ENCODE peak calls at places on chromosome 16, in six cellular contexts. One of them, this sample, is unnamed.

GRCh38 chr16:65655802-65656201 is 533.9 kb upstream of the CDH11 start:
- DNase-seq in HCT116: no peak
- DNase-seq in ELF-1: peak; percentile 54
- DNase-seq in WTC11: no peak
- DNase-seq in stimulated activated CD4-positive, alpha-beta T cell treated with anti-CD3 and anti-CD28 coated beads, Interleukin-2, amount 100 ng/mL, for 24 hours: no peak
- DNase-seq in activated effector memory CD4-positive, alpha-beta T cell treated with anti-CD3 and anti-CD28 coated beads, Interleukin-2, amount 50 U/mL, for 16 hours: no peak
- DNase-seq in this sample: peak; percentile 41

GRCh38 chr16:72021043-72021442 is 12.5 kb downstream of the DHODH start:
- DNase-seq in HCT116: no peak
- DNase-seq in ELF-1: peak; percentile 44
- DNase-seq in WTC11: peak; percentile 80
- DNase-seq in stimulated activated CD4-positive, alpha-beta T cell treated with anti-CD3 and anti-CD28 coated beads, Interleukin-2, amount 100 ng/mL, for 24 hours: no peak
- DNase-seq in activated effector memory CD4-positive, alpha-beta T cell treated with anti-CD3 and anti-CD28 coated beads, Interleukin-2, amount 50 U/mL, for 16 hours: peak; percentile 53
- DNase-seq in this sample: peak; percentile 65

GRCh38 chr16:89913408-89914387 is 5.0 kb upstream of the MC1R start:
- DNase-seq in HCT116: no peak
- DNase-seq in ELF-1: no peak
- DNase-seq in WTC11: no peak
- DNase-seq in stimulated activated CD4-positive, alpha-beta T cell treated with anti-CD3 and anti-CD28 coated beads, Interleukin-2, amount 100 ng/mL, for 24 hours: no peak
- DNase-seq in activated effector memory CD4-positive, alpha-beta T cell treated with anti-CD3 and anti-CD28 coated beads, Interleukin-2, amount 50 U/mL, for 16 hours: no peak
- DNase-seq in this sample: no peak

GRCh38 chr16:89923640-89924297 is 627 bp downstream of the TUBB3 start:
- DNase-seq in HCT116: no peak
- DNase-seq in ELF-1: peak; percentile 64
- DNase-seq in WTC11: peak; percentile 64
- DNase-seq in stimulated activated CD4-positive, alpha-beta T cell treated with anti-CD3 and anti-CD28 coated beads, Interleukin-2, amount 100 ng/mL, for 24 hours: no peak
- DNase-seq in activated effector memory CD4-positive, alpha-beta T cell treated with anti-CD3 and anti-CD28 coated beads, Interleukin-2, amount 50 U/mL, for 16 hours: no peak
- DNase-seq in this sample: peak; percentile 75

GRCh38 chr16:50688083-50688482 is 5.3 kb upstream of the NOD2 start:
- DNase-seq in HCT116: no peak
- DNase-seq in ELF-1: peak; percentile 58
- DNase-seq in WTC11: no peak
- DNase-seq in stimulated activated CD4-positive, alpha-beta T cell treated with anti-CD3 and anti-CD28 coated beads, Interleukin-2, amount 100 ng/mL, for 24 hours: no peak
- DNase-seq in activated effector memory CD4-positive, alpha-beta T cell treated with anti-CD3 and anti-CD28 coated beads, Interleukin-2, amount 50 U/mL, for 16 hours: no peak
- DNase-seq in this sample: no peak

GRCh38 chr16:24771779-24772157 is 42.3 kb downstream of the TNRC6A start:
- DNase-seq in HCT116: no peak
- DNase-seq in ELF-1: no peak
- DNase-seq in WTC11: no peak
- DNase-seq in stimulated activated CD4-positive, alpha-beta T cell treated with anti-CD3 and anti-CD28 coated beads, Interleukin-2, amount 100 ng/mL, for 24 hours: no peak
- DNase-seq in activated effector memory CD4-positive, alpha-beta T cell treated with anti-CD3 and anti-CD28 coated beads, Interleukin-2, amount 50 U/mL, for 16 hours: no peak
- DNase-seq in this sample: no peak

GRCh38 chr16:85523602-85524364 is 89.3 kb upstream of the GSE1 start:
- DNase-seq in HCT116: no peak
- DNase-seq in ELF-1: peak; percentile 89
- DNase-seq in WTC11: peak; percentile 70
- DNase-seq in stimulated activated CD4-positive, alpha-beta T cell treated with anti-CD3 and anti-CD28 coated beads, Interleukin-2, amount 100 ng/mL, for 24 hours: no peak
- DNase-seq in activated effector memory CD4-positive, alpha-beta T cell treated with anti-CD3 and anti-CD28 coated beads, Interleukin-2, amount 50 U/mL, for 16 hours: no peak
- DNase-seq in this sample: peak; percentile 46

GRCh38 chr16:11391576-11391975 is 46.3 kb downstream of the RMI2 start:
- DNase-seq in HCT116: no peak
- DNase-seq in ELF-1: peak; percentile 64
- DNase-seq in WTC11: peak; percentile 45
- DNase-seq in stimulated activated CD4-positive, alpha-beta T cell treated with anti-CD3 and anti-CD28 coated beads, Interleukin-2, amount 100 ng/mL, for 24 hours: no peak
- DNase-seq in activated effector memory CD4-positive, alpha-beta T cell treated with anti-CD3 and anti-CD28 coated beads, Interleukin-2, amount 50 U/mL, for 16 hours: no peak
- DNase-seq in this sample: no peak

GRCh38 chr16:84735846-84736586 is 36.2 kb downstream of the USP10 start:
- DNase-seq in HCT116: no peak
- DNase-seq in ELF-1: no peak
- DNase-seq in WTC11: no peak
- DNase-seq in stimulated activated CD4-positive, alpha-beta T cell treated with anti-CD3 and anti-CD28 coated beads, Interleukin-2, amount 100 ng/mL, for 24 hours: no peak
- DNase-seq in activated effector memory CD4-positive, alpha-beta T cell treated with anti-CD3 and anti-CD28 coated beads, Interleukin-2, amount 50 U/mL, for 16 hours: peak; percentile 78
- DNase-seq in this sample: no peak

GRCh38 chr16:68488559-68488958 is 40.3 kb upstream of the SMPD3 start:
- DNase-seq in HCT116: no peak
- DNase-seq in ELF-1: no peak
- DNase-seq in WTC11: no peak
- DNase-seq in stimulated activated CD4-positive, alpha-beta T cell treated with anti-CD3 and anti-CD28 coated beads, Interleukin-2, amount 100 ng/mL, for 24 hours: no peak
- DNase-seq in activated effector memory CD4-positive, alpha-beta T cell treated with anti-CD3 and anti-CD28 coated beads, Interleukin-2, amount 50 U/mL, for 16 hours: no peak
- DNase-seq in this sample: no peak

GRCh38 chr16:55478827-55479559 is at the start of gene MMP2:
- DNase-seq in HCT116: no peak
- DNase-seq in ELF-1: peak; percentile 84
- DNase-seq in WTC11: peak; percentile 80
- DNase-seq in stimulated activated CD4-positive, alpha-beta T cell treated with anti-CD3 and anti-CD28 coated beads, Interleukin-2, amount 100 ng/mL, for 24 hours: no peak
- DNase-seq in activated effector memory CD4-positive, alpha-beta T cell treated with anti-CD3 and anti-CD28 coated beads, Interleukin-2, amount 50 U/mL, for 16 hours: no peak
- DNase-seq in this sample: peak; percentile 91

GRCh38 chr16:76518791-76519190 is 241.6 kb downstream of the CNTNAP4 start:
- DNase-seq in HCT116: no peak
- DNase-seq in ELF-1: peak; percentile 12
- DNase-seq in WTC11: no peak
- DNase-seq in stimulated activated CD4-positive, alpha-beta T cell treated with anti-CD3 and anti-CD28 coated beads, Interleukin-2, amount 100 ng/mL, for 24 hours: no peak
- DNase-seq in activated effector memory CD4-positive, alpha-beta T cell treated with anti-CD3 and anti-CD28 coated beads, Interleukin-2, amount 50 U/mL, for 16 hours: no peak
- DNase-seq in this sample: peak; percentile 49

GRCh38 chr16:52861614-52862022 is 191.1 kb downstream of the CHD9NB start:
- DNase-seq in HCT116: peak; percentile 4
- DNase-seq in ELF-1: peak; percentile 42
- DNase-seq in WTC11: peak; percentile 17
- DNase-seq in stimulated activated CD4-positive, alpha-beta T cell treated with anti-CD3 and anti-CD28 coated beads, Interleukin-2, amount 100 ng/mL, for 24 hours: no peak
- DNase-seq in activated effector memory CD4-positive, alpha-beta T cell treated with anti-CD3 and anti-CD28 coated beads, Interleukin-2, amount 50 U/mL, for 16 hours: no peak
- DNase-seq in this sample: peak; percentile 61

GRCh38 chr16:78443300-78443604 is 343.8 kb downstream of the WWOX start:
- DNase-seq in HCT116: no peak
- DNase-seq in ELF-1: no peak
- DNase-seq in WTC11: no peak
- DNase-seq in stimulated activated CD4-positive, alpha-beta T cell treated with anti-CD3 and anti-CD28 coated beads, Interleukin-2, amount 100 ng/mL, for 24 hours: no peak
- DNase-seq in activated effector memory CD4-positive, alpha-beta T cell treated with anti-CD3 and anti-CD28 coated beads, Interleukin-2, amount 50 U/mL, for 16 hours: no peak
- DNase-seq in this sample: peak; percentile 16

GRCh38 chr16:19228057-19228456 is 57.5 kb upstream of the CLEC19A start:
- DNase-seq in HCT116: no peak
- DNase-seq in ELF-1: no peak
- DNase-seq in WTC11: no peak
- DNase-seq in stimulated activated CD4-positive, alpha-beta T cell treated with anti-CD3 and anti-CD28 coated beads, Interleukin-2, amount 100 ng/mL, for 24 hours: no peak
- DNase-seq in activated effector memory CD4-positive, alpha-beta T cell treated with anti-CD3 and anti-CD28 coated beads, Interleukin-2, amount 50 U/mL, for 16 hours: no peak
- DNase-seq in this sample: no peak

GRCh38 chr16:13982446-13982845 is 62.5 kb downstream of the ERCC4 start:
- DNase-seq in HCT116: no peak
- DNase-seq in ELF-1: no peak
- DNase-seq in WTC11: no peak
- DNase-seq in stimulated activated CD4-positive, alpha-beta T cell treated with anti-CD3 and anti-CD28 coated beads, Interleukin-2, amount 100 ng/mL, for 24 hours: no peak
- DNase-seq in activated effector memory CD4-positive, alpha-beta T cell treated with anti-CD3 and anti-CD28 coated beads, Interleukin-2, amount 50 U/mL, for 16 hours: no peak
- DNase-seq in this sample: no peak

GRCh38 chr16:89697161-89697615 is 4.3 kb downstream of the SPATA2L start:
- DNase-seq in HCT116: no peak
- DNase-seq in ELF-1: no peak
- DNase-seq in WTC11: no peak
- DNase-seq in stimulated activated CD4-positive, alpha-beta T cell treated with anti-CD3 and anti-CD28 coated beads, Interleukin-2, amount 100 ng/mL, for 24 hours: no peak
- DNase-seq in activated effector memory CD4-positive, alpha-beta T cell treated with anti-CD3 and anti-CD28 coated beads, Interleukin-2, amount 50 U/mL, for 16 hours: peak; percentile 59
- DNase-seq in this sample: no peak

GRCh38 chr16:85978291-85978775 is 79.4 kb downstream of the IRF8 start:
- DNase-seq in HCT116: no peak
- DNase-seq in ELF-1: no peak
- DNase-seq in WTC11: no peak
- DNase-seq in stimulated activated CD4-positive, alpha-beta T cell treated with anti-CD3 and anti-CD28 coated beads, Interleukin-2, amount 100 ng/mL, for 24 hours: no peak
- DNase-seq in activated effector memory CD4-positive, alpha-beta T cell treated with anti-CD3 and anti-CD28 coated beads, Interleukin-2, amount 50 U/mL, for 16 hours: no peak
- DNase-seq in this sample: no peak

GRCh38 chr16:83826146-83826913 is 18.6 kb downstream of the HSBP1 start:
- DNase-seq in HCT116: peak; percentile 64
- DNase-seq in ELF-1: peak; percentile 89
- DNase-seq in WTC11: peak; percentile 91
- DNase-seq in stimulated activated CD4-positive, alpha-beta T cell treated with anti-CD3 and anti-CD28 coated beads, Interleukin-2, amount 100 ng/mL, for 24 hours: peak; percentile 85
- DNase-seq in activated effector memory CD4-positive, alpha-beta T cell treated with anti-CD3 and anti-CD28 coated beads, Interleukin-2, amount 50 U/mL, for 16 hours: peak; percentile 93
- DNase-seq in this sample: peak; percentile 86

GRCh38 chr16:82344157-82344556 is 174.1 kb upstream of the MPHOSPH6 start:
- DNase-seq in HCT116: no peak
- DNase-seq in ELF-1: no peak
- DNase-seq in WTC11: peak; percentile 27
- DNase-seq in stimulated activated CD4-positive, alpha-beta T cell treated with anti-CD3 and anti-CD28 coated beads, Interleukin-2, amount 100 ng/mL, for 24 hours: no peak
- DNase-seq in activated effector memory CD4-positive, alpha-beta T cell treated with anti-CD3 and anti-CD28 coated beads, Interleukin-2, amount 50 U/mL, for 16 hours: no peak
- DNase-seq in this sample: peak; percentile 47

GRCh38 chr16:11198817-11199216 is 57.2 kb downstream of the SOCS1 start:
- DNase-seq in HCT116: peak; percentile 70
- DNase-seq in ELF-1: no peak
- DNase-seq in WTC11: no peak
- DNase-seq in stimulated activated CD4-positive, alpha-beta T cell treated with anti-CD3 and anti-CD28 coated beads, Interleukin-2, amount 100 ng/mL, for 24 hours: no peak
- DNase-seq in activated effector memory CD4-positive, alpha-beta T cell treated with anti-CD3 and anti-CD28 coated beads, Interleukin-2, amount 50 U/mL, for 16 hours: no peak
- DNase-seq in this sample: no peak

GRCh38 chr16:89785523-89786155 is 30.8 kb downstream of the FANCA start:
- DNase-seq in HCT116: no peak
- DNase-seq in ELF-1: no peak
- DNase-seq in WTC11: no peak
- DNase-seq in stimulated activated CD4-positive, alpha-beta T cell treated with anti-CD3 and anti-CD28 coated beads, Interleukin-2, amount 100 ng/mL, for 24 hours: no peak
- DNase-seq in activated effector memory CD4-positive, alpha-beta T cell treated with anti-CD3 and anti-CD28 coated beads, Interleukin-2, amount 50 U/mL, for 16 hours: no peak
- DNase-seq in this sample: no peak

GRCh38 chr16:83954577-83955016 is 1.6 kb downstream of the OSGIN1 start:
- DNase-seq in HCT116: peak; percentile 54
- DNase-seq in ELF-1: peak; percentile 65
- DNase-seq in WTC11: no peak
- DNase-seq in stimulated activated CD4-positive, alpha-beta T cell treated with anti-CD3 and anti-CD28 coated beads, Interleukin-2, amount 100 ng/mL, for 24 hours: no peak
- DNase-seq in activated effector memory CD4-positive, alpha-beta T cell treated with anti-CD3 and anti-CD28 coated beads, Interleukin-2, amount 50 U/mL, for 16 hours: no peak
- DNase-seq in this sample: no peak

GRCh38 chr16:11079657-11080187 is 135.4 kb downstream of the CLEC16A start:
- DNase-seq in HCT116: no peak
- DNase-seq in ELF-1: peak; percentile 38
- DNase-seq in WTC11: no peak
- DNase-seq in stimulated activated CD4-positive, alpha-beta T cell treated with anti-CD3 and anti-CD28 coated beads, Interleukin-2, amount 100 ng/mL, for 24 hours: no peak
- DNase-seq in activated effector memory CD4-positive, alpha-beta T cell treated with anti-CD3 and anti-CD28 coated beads, Interleukin-2, amount 50 U/mL, for 16 hours: no peak
- DNase-seq in this sample: no peak

GRCh38 chr16:10688291-10688690 is 6.4 kb downstream of the TEKT5 start:
- DNase-seq in HCT116: no peak
- DNase-seq in ELF-1: no peak
- DNase-seq in WTC11: no peak
- DNase-seq in stimulated activated CD4-positive, alpha-beta T cell treated with anti-CD3 and anti-CD28 coated beads, Interleukin-2, amount 100 ng/mL, for 24 hours: no peak
- DNase-seq in activated effector memory CD4-positive, alpha-beta T cell treated with anti-CD3 and anti-CD28 coated beads, Interleukin-2, amount 50 U/mL, for 16 hours: no peak
- DNase-seq in this sample: no peak

GRCh38 chr16:64089697-64090096 is 1032.2 kb downstream of the CDH11 start:
- DNase-seq in HCT116: no peak
- DNase-seq in ELF-1: peak; percentile 18
- DNase-seq in WTC11: no peak
- DNase-seq in stimulated activated CD4-positive, alpha-beta T cell treated with anti-CD3 and anti-CD28 coated beads, Interleukin-2, amount 100 ng/mL, for 24 hours: no peak
- DNase-seq in activated effector memory CD4-positive, alpha-beta T cell treated with anti-CD3 and anti-CD28 coated beads, Interleukin-2, amount 50 U/mL, for 16 hours: no peak
- DNase-seq in this sample: peak; percentile 66

GRCh38 chr16:31078597-31079341 is 4.5 kb downstream of the ZNF646 start:
- DNase-seq in HCT116: no peak
- DNase-seq in ELF-1: no peak
- DNase-seq in WTC11: no peak
- DNase-seq in stimulated activated CD4-positive, alpha-beta T cell treated with anti-CD3 and anti-CD28 coated beads, Interleukin-2, amount 100 ng/mL, for 24 hours: no peak
- DNase-seq in activated effector memory CD4-positive, alpha-beta T cell treated with anti-CD3 and anti-CD28 coated beads, Interleukin-2, amount 50 U/mL, for 16 hours: no peak
- DNase-seq in this sample: no peak

GRCh38 chr16:1300664-1301476 is 8.6 kb upstream of the UBE2I start:
- DNase-seq in HCT116: no peak
- DNase-seq in ELF-1: peak; percentile 84
- DNase-seq in WTC11: peak; percentile 83
- DNase-seq in stimulated activated CD4-positive, alpha-beta T cell treated with anti-CD3 and anti-CD28 coated beads, Interleukin-2, amount 100 ng/mL, for 24 hours: peak; percentile 81
- DNase-seq in activated effector memory CD4-positive, alpha-beta T cell treated with anti-CD3 and anti-CD28 coated beads, Interleukin-2, amount 50 U/mL, for 16 hours: peak; percentile 90
- DNase-seq in this sample: peak; percentile 84

GRCh38 chr16:84056933-84057332 is 14.3 kb upstream of the SLC38A8 start:
- DNase-seq in HCT116: no peak
- DNase-seq in ELF-1: no peak
- DNase-seq in WTC11: no peak
- DNase-seq in stimulated activated CD4-positive, alpha-beta T cell treated with anti-CD3 and anti-CD28 coated beads, Interleukin-2, amount 100 ng/mL, for 24 hours: no peak
- DNase-seq in activated effector memory CD4-positive, alpha-beta T cell treated with anti-CD3 and anti-CD28 coated beads, Interleukin-2, amount 50 U/mL, for 16 hours: no peak
- DNase-seq in this sample: no peak

GRCh38 chr16:70565053-70565452 is 41.4 kb downstream of the SF3B3 start:
- DNase-seq in HCT116: no peak
- DNase-seq in ELF-1: no peak
- DNase-seq in WTC11: no peak
- DNase-seq in stimulated activated CD4-positive, alpha-beta T cell treated with anti-CD3 and anti-CD28 coated beads, Interleukin-2, amount 100 ng/mL, for 24 hours: no peak
- DNase-seq in activated effector memory CD4-positive, alpha-beta T cell treated with anti-CD3 and anti-CD28 coated beads, Interleukin-2, amount 50 U/mL, for 16 hours: no peak
- DNase-seq in this sample: no peak

GRCh38 chr16:79664407-79664806 is 63.9 kb upstream of the MAF start:
- DNase-seq in HCT116: no peak
- DNase-seq in ELF-1: no peak
- DNase-seq in WTC11: no peak
- DNase-seq in stimulated activated CD4-positive, alpha-beta T cell treated with anti-CD3 and anti-CD28 coated beads, Interleukin-2, amount 100 ng/mL, for 24 hours: no peak
- DNase-seq in activated effector memory CD4-positive, alpha-beta T cell treated with anti-CD3 and anti-CD28 coated beads, Interleukin-2, amount 50 U/mL, for 16 hours: no peak
- DNase-seq in this sample: no peak

GRCh38 chr16:10501016-10501607 is 79.3 kb downstream of the EMP2 start:
- DNase-seq in HCT116: no peak
- DNase-seq in ELF-1: peak; percentile 17
- DNase-seq in WTC11: no peak
- DNase-seq in stimulated activated CD4-positive, alpha-beta T cell treated with anti-CD3 and anti-CD28 coated beads, Interleukin-2, amount 100 ng/mL, for 24 hours: no peak
- DNase-seq in activated effector memory CD4-positive, alpha-beta T cell treated with anti-CD3 and anti-CD28 coated beads, Interleukin-2, amount 50 U/mL, for 16 hours: no peak
- DNase-seq in this sample: no peak

GRCh38 chr16:66746682-66747081 is 4.7 kb downstream of the DYNC1LI2 start:
- DNase-seq in HCT116: no peak
- DNase-seq in ELF-1: no peak
- DNase-seq in WTC11: no peak
- DNase-seq in stimulated activated CD4-positive, alpha-beta T cell treated with anti-CD3 and anti-CD28 coated beads, Interleukin-2, amount 100 ng/mL, for 24 hours: no peak
- DNase-seq in activated effector memory CD4-positive, alpha-beta T cell treated with anti-CD3 and anti-CD28 coated beads, Interleukin-2, amount 50 U/mL, for 16 hours: no peak
- DNase-seq in this sample: no peak

GRCh38 chr16:59964232-59964924 is 1230.3 kb upstream of the GOT2 start:
- DNase-seq in HCT116: no peak
- DNase-seq in ELF-1: no peak
- DNase-seq in WTC11: no peak
- DNase-seq in stimulated activated CD4-positive, alpha-beta T cell treated with anti-CD3 and anti-CD28 coated beads, Interleukin-2, amount 100 ng/mL, for 24 hours: no peak
- DNase-seq in activated effector memory CD4-positive, alpha-beta T cell treated with anti-CD3 and anti-CD28 coated beads, Interleukin-2, amount 50 U/mL, for 16 hours: no peak
- DNase-seq in this sample: no peak

GRCh38 chr16:81174644-81175324 is 63.7 kb upstream of the BCO1 start:
- DNase-seq in HCT116: no peak
- DNase-seq in ELF-1: no peak
- DNase-seq in WTC11: no peak
- DNase-seq in stimulated activated CD4-positive, alpha-beta T cell treated with anti-CD3 and anti-CD28 coated beads, Interleukin-2, amount 100 ng/mL, for 24 hours: no peak
- DNase-seq in activated effector memory CD4-positive, alpha-beta T cell treated with anti-CD3 and anti-CD28 coated beads, Interleukin-2, amount 50 U/mL, for 16 hours: no peak
- DNase-seq in this sample: no peak

GRCh38 chr16:19835989-19836421 is 48.6 kb downstream of the GPRC5B start:
- DNase-seq in HCT116: no peak
- DNase-seq in ELF-1: no peak
- DNase-seq in WTC11: no peak
- DNase-seq in stimulated activated CD4-positive, alpha-beta T cell treated with anti-CD3 and anti-CD28 coated beads, Interleukin-2, amount 100 ng/mL, for 24 hours: no peak
- DNase-seq in activated effector memory CD4-positive, alpha-beta T cell treated with anti-CD3 and anti-CD28 coated beads, Interleukin-2, amount 50 U/mL, for 16 hours: no peak
- DNase-seq in this sample: no peak

This sample was measured in neural progenitor cell.